ENCODE peak calls at places on chromosome 18, in five cellular contexts. One of them, this sample, is unnamed.

GRCh38 chr18:59323931-59324622 is 5.6 kb upstream of the CPLX4 start:
- DNase-seq in activated naive CD8-positive, alpha-beta T cell treated with anti-CD3 and anti-CD28 coated beads for 36 hours: no peak
- DNase-seq in NCI-H774: no peak
- DNase-seq in HCT116: no peak
- DNase-seq in pancreas: no peak
- DNase-seq in this sample: no peak

GRCh38 chr18:3513481-3513880 is 63.5 kb downstream of the TGIF1 start:
- DNase-seq in activated naive CD8-positive, alpha-beta T cell treated with anti-CD3 and anti-CD28 coated beads for 36 hours: no peak
- DNase-seq in NCI-H774: no peak
- DNase-seq in HCT116: no peak
- DNase-seq in pancreas: no peak
- DNase-seq in this sample: no peak

GRCh38 chr18:12282436-12283039 is 25.5 kb upstream of the TUBB6 start:
- DNase-seq in activated naive CD8-positive, alpha-beta T cell treated with anti-CD3 and anti-CD28 coated beads for 36 hours: no peak
- DNase-seq in NCI-H774: no peak
- DNase-seq in HCT116: no peak
- DNase-seq in pancreas: no peak
- DNase-seq in this sample: no peak

GRCh38 chr18:24065942-24066341 is 51.4 kb downstream of the TTC39C start:
- DNase-seq in activated naive CD8-positive, alpha-beta T cell treated with anti-CD3 and anti-CD28 coated beads for 36 hours: no peak
- DNase-seq in NCI-H774: no peak
- DNase-seq in HCT116: no peak
- DNase-seq in pancreas: no peak
- DNase-seq in this sample: no peak

GRCh38 chr18:62030091-62030985 is 137.5 kb upstream of the RNF152 start:
- DNase-seq in activated naive CD8-positive, alpha-beta T cell treated with anti-CD3 and anti-CD28 coated beads for 36 hours: no peak
- DNase-seq in NCI-H774: no peak
- DNase-seq in HCT116: no peak
- DNase-seq in pancreas: no peak
- DNase-seq in this sample: no peak

GRCh38 chr18:45090526-45091140 is 409.9 kb downstream of the SETBP1 start:
- DNase-seq in activated naive CD8-positive, alpha-beta T cell treated with anti-CD3 and anti-CD28 coated beads for 36 hours: no peak
- DNase-seq in NCI-H774: no peak
- DNase-seq in HCT116: no peak
- DNase-seq in pancreas: no peak
- DNase-seq in this sample: no peak

GRCh38 chr18:34993289-34993688 is 47.9 kb upstream of the MAPRE2 start:
- DNase-seq in activated naive CD8-positive, alpha-beta T cell treated with anti-CD3 and anti-CD28 coated beads for 36 hours: no peak
- DNase-seq in NCI-H774: no peak
- DNase-seq in HCT116: no peak
- DNase-seq in pancreas: no peak
- DNase-seq in this sample: no peak

GRCh38 chr18:48540329-48541025 is 1.6 kb downstream of the CTIF start:
- DNase-seq in activated naive CD8-positive, alpha-beta T cell treated with anti-CD3 and anti-CD28 coated beads for 36 hours: peak; percentile 48
- DNase-seq in NCI-H774: no peak
- DNase-seq in HCT116: no peak
- DNase-seq in pancreas: peak; percentile 59
- DNase-seq in this sample: peak; percentile 80

GRCh38 chr18:74040459-74041332 is 106.9 kb downstream of the FBXO15 start:
- DNase-seq in activated naive CD8-positive, alpha-beta T cell treated with anti-CD3 and anti-CD28 coated beads for 36 hours: peak; percentile 75
- DNase-seq in NCI-H774: peak; percentile 33
- DNase-seq in HCT116: peak; percentile 4
- DNase-seq in pancreas: peak; percentile 37
- DNase-seq in this sample: peak; percentile 25

GRCh38 chr18:63592506-63592905 is 5.4 kb downstream of the SERPINB13 start:
- DNase-seq in activated naive CD8-positive, alpha-beta T cell treated with anti-CD3 and anti-CD28 coated beads for 36 hours: no peak
- DNase-seq in NCI-H774: no peak
- DNase-seq in HCT116: no peak
- DNase-seq in pancreas: no peak
- DNase-seq in this sample: no peak

GRCh38 chr18:48949051-48949605 is 1.6 kb downstream of the SMAD7 start:
- DNase-seq in activated naive CD8-positive, alpha-beta T cell treated with anti-CD3 and anti-CD28 coated beads for 36 hours: peak; percentile 37
- DNase-seq in NCI-H774: no peak
- DNase-seq in HCT116: no peak
- DNase-seq in pancreas: no peak
- DNase-seq in this sample: peak; percentile 76

GRCh38 chr18:56789004-56789888 is 138.1 kb downstream of the WDR7 start:
- DNase-seq in activated naive CD8-positive, alpha-beta T cell treated with anti-CD3 and anti-CD28 coated beads for 36 hours: peak; percentile 14
- DNase-seq in NCI-H774: no peak
- DNase-seq in HCT116: peak; percentile 23
- DNase-seq in pancreas: no peak
- DNase-seq in this sample: peak; percentile 32

GRCh38 chr18:46700026-46700425 is 43.0 kb upstream of the LOXHD1 start:
- DNase-seq in activated naive CD8-positive, alpha-beta T cell treated with anti-CD3 and anti-CD28 coated beads for 36 hours: no peak
- DNase-seq in NCI-H774: no peak
- DNase-seq in HCT116: no peak
- DNase-seq in pancreas: no peak
- DNase-seq in this sample: no peak

GRCh38 chr18:74013955-74014354 is 133.7 kb downstream of the FBXO15 start:
- DNase-seq in activated naive CD8-positive, alpha-beta T cell treated with anti-CD3 and anti-CD28 coated beads for 36 hours: no peak
- DNase-seq in NCI-H774: no peak
- DNase-seq in HCT116: no peak
- DNase-seq in pancreas: no peak
- DNase-seq in this sample: no peak

GRCh38 chr18:26710460-26711096 is 154.9 kb downstream of the AQP4 start:
- DNase-seq in activated naive CD8-positive, alpha-beta T cell treated with anti-CD3 and anti-CD28 coated beads for 36 hours: peak; percentile 1
- DNase-seq in NCI-H774: no peak
- DNase-seq in HCT116: no peak
- DNase-seq in pancreas: no peak
- DNase-seq in this sample: no peak

GRCh38 chr18:3451989-3452749 is 2.2 kb downstream of the TGIF1 start:
- DNase-seq in activated naive CD8-positive, alpha-beta T cell treated with anti-CD3 and anti-CD28 coated beads for 36 hours: peak; percentile 57
- DNase-seq in NCI-H774: no peak
- DNase-seq in HCT116: no peak
- DNase-seq in pancreas: peak; percentile 27
- DNase-seq in this sample: peak; percentile 85

GRCh38 chr18:23872701-23873550 is 141.6 kb upstream of the TTC39C start:
- DNase-seq in activated naive CD8-positive, alpha-beta T cell treated with anti-CD3 and anti-CD28 coated beads for 36 hours: peak; percentile 16
- DNase-seq in NCI-H774: no peak
- DNase-seq in HCT116: peak; percentile 85
- DNase-seq in pancreas: peak; percentile 11
- DNase-seq in this sample: peak; percentile 93

GRCh38 chr18:34322365-34323289 is 97.9 kb upstream of the NOL4 start:
- DNase-seq in activated naive CD8-positive, alpha-beta T cell treated with anti-CD3 and anti-CD28 coated beads for 36 hours: no peak
- DNase-seq in NCI-H774: peak; percentile 70
- DNase-seq in HCT116: peak; percentile 1
- DNase-seq in pancreas: peak; percentile 22
- DNase-seq in this sample: no peak

GRCh38 chr18:48300463-48300961 is 108.7 kb downstream of the ZBTB7C start:
- DNase-seq in activated naive CD8-positive, alpha-beta T cell treated with anti-CD3 and anti-CD28 coated beads for 36 hours: no peak
- DNase-seq in NCI-H774: peak; percentile 44
- DNase-seq in HCT116: no peak
- DNase-seq in pancreas: no peak
- DNase-seq in this sample: peak; percentile 61

GRCh38 chr18:58319719-58320118 is 275.7 kb downstream of the NEDD4L start:
- DNase-seq in activated naive CD8-positive, alpha-beta T cell treated with anti-CD3 and anti-CD28 coated beads for 36 hours: no peak
- DNase-seq in NCI-H774: no peak
- DNase-seq in HCT116: no peak
- DNase-seq in pancreas: no peak
- DNase-seq in this sample: no peak

GRCh38 chr18:79906706-79907105 is 44.7 kb downstream of the SLC66A2 start:
- DNase-seq in activated naive CD8-positive, alpha-beta T cell treated with anti-CD3 and anti-CD28 coated beads for 36 hours: no peak
- DNase-seq in NCI-H774: no peak
- DNase-seq in HCT116: no peak
- DNase-seq in pancreas: no peak
- DNase-seq in this sample: no peak

GRCh38 chr18:47771922-47772321 is 158.5 kb downstream of the SMAD2 start:
- DNase-seq in activated naive CD8-positive, alpha-beta T cell treated with anti-CD3 and anti-CD28 coated beads for 36 hours: no peak
- DNase-seq in NCI-H774: no peak
- DNase-seq in HCT116: no peak
- DNase-seq in pancreas: no peak
- DNase-seq in this sample: no peak

GRCh38 chr18:11258014-11258413 is 108.6 kb upstream of the PIEZO2 start:
- DNase-seq in activated naive CD8-positive, alpha-beta T cell treated with anti-CD3 and anti-CD28 coated beads for 36 hours: no peak
- DNase-seq in NCI-H774: no peak
- DNase-seq in HCT116: no peak
- DNase-seq in pancreas: no peak
- DNase-seq in this sample: no peak

GRCh38 chr18:70295633-70296188 is 6.9 kb downstream of the SOCS6 start:
- DNase-seq in activated naive CD8-positive, alpha-beta T cell treated with anti-CD3 and anti-CD28 coated beads for 36 hours: no peak
- DNase-seq in NCI-H774: no peak
- DNase-seq in HCT116: no peak
- DNase-seq in pancreas: no peak
- DNase-seq in this sample: no peak

GRCh38 chr18:79466591-79466990 is 70.9 kb downstream of the NFATC1 start:
- DNase-seq in activated naive CD8-positive, alpha-beta T cell treated with anti-CD3 and anti-CD28 coated beads for 36 hours: no peak
- DNase-seq in NCI-H774: no peak
- DNase-seq in HCT116: no peak
- DNase-seq in pancreas: no peak
- DNase-seq in this sample: no peak

GRCh38 chr18:50813353-50813752 is 6.5 kb downstream of the MRO start:
- DNase-seq in activated naive CD8-positive, alpha-beta T cell treated with anti-CD3 and anti-CD28 coated beads for 36 hours: no peak
- DNase-seq in NCI-H774: no peak
- DNase-seq in HCT116: no peak
- DNase-seq in pancreas: no peak
- DNase-seq in this sample: no peak

GRCh38 chr18:292271-292670 is 24.4 kb upstream of the THOC1 start:
- DNase-seq in activated naive CD8-positive, alpha-beta T cell treated with anti-CD3 and anti-CD28 coated beads for 36 hours: no peak
- DNase-seq in NCI-H774: no peak
- DNase-seq in HCT116: no peak
- DNase-seq in pancreas: no peak
- DNase-seq in this sample: no peak

GRCh38 chr18:26342646-26343045 is 116.4 kb downstream of the TAF4B start:
- DNase-seq in activated naive CD8-positive, alpha-beta T cell treated with anti-CD3 and anti-CD28 coated beads for 36 hours: no peak
- DNase-seq in NCI-H774: no peak
- DNase-seq in HCT116: no peak
- DNase-seq in pancreas: no peak
- DNase-seq in this sample: no peak

GRCh38 chr18:75799449-75800330 is 372.2 kb upstream of the SMIM21 start:
- DNase-seq in activated naive CD8-positive, alpha-beta T cell treated with anti-CD3 and anti-CD28 coated beads for 36 hours: no peak
- DNase-seq in NCI-H774: no peak
- DNase-seq in HCT116: no peak
- DNase-seq in pancreas: peak; percentile 6
- DNase-seq in this sample: no peak

GRCh38 chr18:56999823-57000222 is 147.1 kb upstream of the BOD1L2 start:
- DNase-seq in activated naive CD8-positive, alpha-beta T cell treated with anti-CD3 and anti-CD28 coated beads for 36 hours: no peak
- DNase-seq in NCI-H774: no peak
- DNase-seq in HCT116: no peak
- DNase-seq in pancreas: no peak
- DNase-seq in this sample: no peak

GRCh38 chr18:12302391-12303147 is 5.5 kb upstream of the TUBB6 start:
- DNase-seq in activated naive CD8-positive, alpha-beta T cell treated with anti-CD3 and anti-CD28 coated beads for 36 hours: no peak
- DNase-seq in NCI-H774: no peak
- DNase-seq in HCT116: no peak
- DNase-seq in pancreas: no peak
- DNase-seq in this sample: no peak

GRCh38 chr18:78992041-78992735 is 12.6 kb downstream of the SALL3 start:
- DNase-seq in activated naive CD8-positive, alpha-beta T cell treated with anti-CD3 and anti-CD28 coated beads for 36 hours: no peak
- DNase-seq in NCI-H774: no peak
- DNase-seq in HCT116: no peak
- DNase-seq in pancreas: no peak
- DNase-seq in this sample: no peak

GRCh38 chr18:13831864-13832508 is 8.0 kb downstream of the MC5R start:
- DNase-seq in activated naive CD8-positive, alpha-beta T cell treated with anti-CD3 and anti-CD28 coated beads for 36 hours: no peak
- DNase-seq in NCI-H774: no peak
- DNase-seq in HCT116: peak; percentile 13
- DNase-seq in pancreas: no peak
- DNase-seq in this sample: no peak

GRCh38 chr18:57301573-57302230 is 50.7 kb upstream of the ST8SIA3 start:
- DNase-seq in activated naive CD8-positive, alpha-beta T cell treated with anti-CD3 and anti-CD28 coated beads for 36 hours: no peak
- DNase-seq in NCI-H774: no peak
- DNase-seq in HCT116: no peak
- DNase-seq in pancreas: no peak
- DNase-seq in this sample: no peak

GRCh38 chr18:24999650-25000267 is 352.2 kb downstream of the ZNF521 start:
- DNase-seq in activated naive CD8-positive, alpha-beta T cell treated with anti-CD3 and anti-CD28 coated beads for 36 hours: no peak
- DNase-seq in NCI-H774: no peak
- DNase-seq in HCT116: no peak
- DNase-seq in pancreas: no peak
- DNase-seq in this sample: no peak

This sample was measured in left colon.